ENCODE peak calls at places on chromosome 17, in four cellular contexts. One of them, this sample, is unnamed. For H3K4me1, the result is how much of the 10 kb centered on the place peaks cover.

GRCh38 chr17:66711936-66712335 is 123.0 kb upstream of the CACNG5 start:
- DNase-seq in K562: peak
- DNase-seq in left lung: peak
- DNase-seq in GM23338: peak
- DNase-seq in this sample: no peak

GRCh38 chr17:42908872-42909700 is 8.5 kb downstream of the G6PC1 start:
- DNase-seq in K562: no peak
- DNase-seq in left lung: no peak
- DNase-seq in GM23338: no peak
- DNase-seq in this sample: no peak

GRCh38 chr17:43713494-43714162 is 45.0 kb downstream of the SOST start:
- DNase-seq in K562: no peak
- DNase-seq in left lung: no peak
- DNase-seq in GM23338: peak
- DNase-seq in this sample: no peak

GRCh38 chr17:49676276-49676868 is 1.5 kb downstream of the SPOP start:
- DNase-seq in K562: peak
- DNase-seq in left lung: no peak
- DNase-seq in GM23338: peak
- DNase-seq in this sample: peak

GRCh38 chr17:76246080-76247066 is 6.1 kb upstream of the RNF157 start:
- DNase-seq in K562: peak
- DNase-seq in left lung: no peak
- DNase-seq in GM23338: no peak
- DNase-seq in this sample: no peak

GRCh38 chr17:48051706-48052486 is 3.7 kb downstream of the NFE2L1 start:
- DNase-seq in K562: peak
- DNase-seq in left lung: no peak
- DNase-seq in GM23338: peak
- DNase-seq in this sample: peak

GRCh38 chr17:71338396-71338795 is 782.4 kb upstream of the SOX9 start:
- DNase-seq in K562: no peak
- DNase-seq in left lung: no peak
- DNase-seq in GM23338: no peak
- DNase-seq in this sample: no peak

GRCh38 chr17:69743091-69743490 is 328.6 kb downstream of the MAP2K6 start:
- DNase-seq in K562: no peak
- DNase-seq in left lung: no peak
- DNase-seq in GM23338: no peak
- DNase-seq in this sample: no peak

GRCh38 chr17:63447688-63448005 is 1.5 kb upstream of the CYB561 start:
- DNase-seq in K562: peak
- DNase-seq in left lung: no peak
- DNase-seq in GM23338: no peak
- DNase-seq in this sample: no peak

GRCh38 chr17:2002767-2003329 is 22.3 kb downstream of the RTN4RL1 start:
- DNase-seq in K562: no peak
- DNase-seq in left lung: no peak
- DNase-seq in GM23338: no peak
- DNase-seq in this sample: no peak

GRCh38 chr17:55996826-55997225 is 156.4 kb upstream of the ANKFN1 start:
- DNase-seq in K562: no peak
- DNase-seq in left lung: no peak
- DNase-seq in GM23338: no peak
- DNase-seq in this sample: no peak

GRCh38 chr17:6701719-6702118 is 11.4 kb downstream of the SLC13A5 start:
- DNase-seq in K562: peak
- DNase-seq in left lung: no peak
- DNase-seq in GM23338: peak
- DNase-seq in this sample: no peak

GRCh38 chr17:305090-305976 is 47.3 kb downstream of the RPH3AL start:
- DNase-seq in K562: no peak
- DNase-seq in left lung: no peak
- DNase-seq in GM23338: no peak
- DNase-seq in this sample: no peak

GRCh38 chr17:43453331-43453812 is 30.4 kb upstream of the DHX8 start:
- DNase-seq in K562: no peak
- DNase-seq in left lung: no peak
- DNase-seq in GM23338: no peak
- DNase-seq in this sample: no peak

GRCh38 chr17:83092186-83092585 is 12.8 kb downstream of the METRNL start:
- DNase-seq in K562: no peak
- DNase-seq in left lung: no peak
- DNase-seq in GM23338: no peak
- DNase-seq in this sample: no peak

GRCh38 chr17:82583720-82584234 is 64.2 kb downstream of the FOXK2 start:
- DNase-seq in K562: no peak
- DNase-seq in left lung: peak
- DNase-seq in GM23338: no peak
- DNase-seq in this sample: no peak

GRCh38 chr17:77328823-77329740 is 188.3 kb downstream of the SEC14L1 start:
- DNase-seq in K562: no peak
- DNase-seq in left lung: peak
- DNase-seq in GM23338: no peak
- DNase-seq in this sample: no peak

GRCh38 chr17:77330602-77331081 is 189.9 kb downstream of the SEC14L1 start:
- DNase-seq in K562: no peak
- DNase-seq in left lung: peak
- DNase-seq in GM23338: no peak
- DNase-seq in this sample: peak

GRCh38 chr17:77331161-77331864 is 190.5 kb downstream of the SEC14L1 start:
- DNase-seq in K562: peak
- DNase-seq in left lung: peak
- DNase-seq in GM23338: peak
- DNase-seq in this sample: peak

GRCh38 chr17:77327566-77328463 is 187.0 kb downstream of the SEC14L1 start:
- DNase-seq in K562: no peak
- DNase-seq in left lung: peak
- DNase-seq in GM23338: no peak
- DNase-seq in this sample: no peak

GRCh38 chr17:77329741-77330531 is 189.2 kb downstream of the SEC14L1 start:
- DNase-seq in K562: no peak
- DNase-seq in left lung: peak
- DNase-seq in GM23338: no peak
- DNase-seq in this sample: peak
- H3K4me1 ChIP-seq in K562: under half
- H3K4me1 ChIP-seq in left lung: under half
- H3K4me1 ChIP-seq in GM23338: under half
- H3K4me1 ChIP-seq in this sample: under half

DNA sequence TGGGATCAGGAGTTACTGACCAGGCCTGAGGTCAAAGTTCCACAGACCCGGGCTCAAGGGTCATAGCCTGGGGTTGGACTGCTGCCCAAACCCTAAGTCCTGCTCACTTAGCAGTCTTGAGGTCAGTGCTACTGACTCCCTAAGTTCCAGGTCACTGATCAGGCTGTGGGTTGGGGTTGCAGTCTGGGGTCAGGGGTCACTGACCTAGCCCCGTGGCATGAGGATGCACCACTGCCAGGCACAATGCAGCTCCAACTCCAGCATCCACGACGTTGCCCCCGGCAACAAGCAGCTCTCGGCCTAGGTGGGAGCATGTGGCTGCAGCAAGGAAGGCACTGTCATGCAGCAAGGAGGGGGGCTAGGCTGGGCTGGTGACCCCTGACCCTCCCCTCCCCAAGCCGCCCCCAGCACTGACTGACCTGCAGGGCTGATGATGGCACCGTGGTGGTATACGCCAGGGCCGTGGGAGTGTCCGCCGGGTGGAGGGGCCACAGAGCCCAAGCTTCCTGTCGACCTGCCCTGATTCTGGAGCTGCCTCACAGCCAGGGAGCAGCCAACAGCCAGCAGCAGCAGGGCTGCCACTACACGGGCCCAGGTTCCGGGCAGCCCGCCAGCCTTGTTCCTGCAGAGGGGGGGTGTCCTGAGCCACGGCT is 1.1 kb downstream of the GGT6 start:
- DNase-seq in K562: no peak
- DNase-seq in left lung: no peak
- DNase-seq in GM23338: no peak
- DNase-seq in this sample: no peak
- H3K27ac ChIP-seq in K562: no peak
- H3K27ac ChIP-seq in left lung: no peak
- H3K27ac ChIP-seq in GM23338: no peak
- H3K27ac ChIP-seq in this sample: no peak

GRCh38 chr17:41475421-41475820 is 5.5 kb downstream of the KRT35 start:
- DNase-seq in K562: no peak
- DNase-seq in left lung: no peak
- DNase-seq in GM23338: no peak
- DNase-seq in this sample: no peak
- TF ChIP-seq CTCF in K562: no peak
- TF ChIP-seq CTCF in left lung: no peak
- TF ChIP-seq CTCF in GM23338: no peak
- TF ChIP-seq CTCF in this sample: no peak

GRCh38 chr17:8154608-8155152 is 2.5 kb upstream of the PER1 start:
- DNase-seq in K562: no peak
- DNase-seq in left lung: no peak
- DNase-seq in GM23338: no peak
- DNase-seq in this sample: no peak

GRCh38 chr17:8158267-8159031 is 4.3 kb downstream of the VAMP2 start:
- DNase-seq in K562: peak
- DNase-seq in left lung: peak
- DNase-seq in GM23338: peak
- DNase-seq in this sample: peak

GRCh38 chr17:8155341-8156173 is 3.4 kb upstream of the PER1 start:
- DNase-seq in K562: no peak
- DNase-seq in left lung: no peak
- DNase-seq in GM23338: peak
- DNase-seq in this sample: no peak

GRCh38 chr17:8153957-8154607 is 1.9 kb upstream of the PER1 start:
- DNase-seq in K562: peak
- DNase-seq in left lung: peak
- DNase-seq in GM23338: peak
- DNase-seq in this sample: peak

GRCh38 chr17:8156174-8156992 is 4.2 kb upstream of the PER1 start:
- DNase-seq in K562: peak
- DNase-seq in left lung: peak
- DNase-seq in GM23338: peak
- DNase-seq in this sample: peak
- H3K4me1 ChIP-seq in K562: under half
- H3K4me1 ChIP-seq in left lung: under half
- H3K4me1 ChIP-seq in GM23338: under half
- H3K4me1 ChIP-seq in this sample: under half

GRCh38 chr17:80213651-80213975 is 6.5 kb downstream of the SGSH start:
- DNase-seq in K562: no peak
- DNase-seq in left lung: no peak
- DNase-seq in GM23338: no peak
- DNase-seq in this sample: no peak
- H3K27ac ChIP-seq in K562: no peak
- H3K27ac ChIP-seq in left lung: peak
- H3K27ac ChIP-seq in GM23338: no peak
- H3K27ac ChIP-seq in this sample: no peak

GRCh38 chr17:64774888-64775600 is 112.9 kb upstream of the SMURF2 start:
- DNase-seq in K562: no peak
- DNase-seq in left lung: no peak
- DNase-seq in GM23338: no peak
- DNase-seq in this sample: peak
- TF ChIP-seq CTCF in K562: no peak
- TF ChIP-seq CTCF in left lung: no peak
- TF ChIP-seq CTCF in GM23338: no peak
- TF ChIP-seq CTCF in this sample: no peak

GRCh38 chr17:73541561-73541981 is 102.7 kb downstream of the SDK2 start:
- DNase-seq in K562: no peak
- DNase-seq in left lung: no peak
- DNase-seq in GM23338: no peak
- DNase-seq in this sample: no peak
- H3K4me1 ChIP-seq in K562: under half
- H3K4me1 ChIP-seq in left lung: under half
- H3K4me1 ChIP-seq in GM23338: under half
- H3K4me1 ChIP-seq in this sample: under half

This sample was measured in right atrium auricular region.